ENCODE peak calls at places on chromosomes 13 and 19, in seven cellular contexts. S, L, H, P, M, Y and J are unnamed samples.

GRCh38 chr13:92103673-92104296 is 705.4 kb downstream of the GPC5 start:
- DNase-seq in S (no peak), L (peak; percentile 9), H (no peak), P (no peak), M (no peak), Y (no peak), J (no peak)

GRCh38 chr19:48361912-48362311 is 1.8 kb downstream of the TMEM143 start:
- DNase-seq in S (no peak), L (no peak), H (no peak), P (no peak), M (no peak), Y (no peak), J (no peak)

GRCh38 chr13:113138792-113139551 is 16.4 kb downstream of the F10 start:
- DNase-seq in S (no peak), L (no peak), H (no peak), P (no peak), M (no peak), Y (peak; percentile 27), J (no peak)

GRCh38 chr13:48069573-48069972 is 25.3 kb downstream of the MED4 start:
- DNase-seq in S (no peak), L (no peak), H (no peak), P (no peak), M (no peak), Y (no peak), J (no peak)

GRCh38 chr13:35164324-35164932 is 222.4 kb downstream of the NBEA start:
- DNase-seq in S (no peak), L (peak; percentile 27), H (peak; percentile 15), P (no peak), M (no peak), Y (no peak), J (no peak)

GRCh38 chr13:52848455-52849190 is at the start of gene PCDH8:
- DNase-seq in S (no peak), L (no peak), H (no peak), P (no peak), M (no peak), Y (no peak), J (no peak)

GRCh38 chr19:47447470-47448359 is 24.0 kb downstream of the SLC8A2 start:
- DNase-seq in S (no peak), L (peak; percentile 22), H (peak; percentile 85), P (no peak), M (no peak), Y (peak; percentile 30), J (no peak)

GRCh38 chr19:54009440-54009839 is 18.0 kb downstream of the CACNG6 start:
- DNase-seq in S (no peak), L (no peak), H (no peak), P (no peak), M (no peak), Y (no peak), J (no peak)

GRCh38 chr19:3720533-3720917 is 12.3 kb downstream of the TJP3 start:
- DNase-seq in S (no peak), L (no peak), H (no peak), P (no peak), M (no peak), Y (no peak), J (no peak)

GRCh38 chr19:12052571-12053169 is at the start of gene ZNF878:
- DNase-seq in S (peak; percentile 67), L (peak; percentile 85), H (no peak), P (peak; percentile 82), M (no peak), Y (peak; percentile 92), J (peak; percentile 96)

GRCh38 chr19:31430381-31430780 is 81.1 kb upstream of the TSHZ3 start:
- DNase-seq in S (no peak), L (no peak), H (no peak), P (no peak), M (no peak), Y (no peak), J (no peak)

GRCh38 chr19:42242071-42242511 is 311 bp downstream of the GSK3A start:
- DNase-seq in S (no peak), L (no peak), H (no peak), P (no peak), M (no peak), Y (no peak), J (no peak)

GRCh38 chr19:48717059-48717395 is 2.5 kb downstream of the MAMSTR start:
- DNase-seq in S (no peak), L (peak; percentile 52), H (no peak), P (no peak), M (no peak), Y (no peak), J (no peak)

GRCh38 chr13:40208517-40208916 is 457.9 kb downstream of the FOXO1 start:
- DNase-seq in S (no peak), L (no peak), H (no peak), P (peak; percentile 42), M (no peak), Y (no peak), J (no peak)

GRCh38 chr19:43545276-43545675 is 12.3 kb downstream of the ZNF575 start:
- DNase-seq in S (no peak), L (no peak), H (no peak), P (no peak), M (no peak), Y (no peak), J (no peak)

GRCh38 chr19:45705710-45706415 is 13.4 kb downstream of the QPCTL start:
- DNase-seq in S (no peak), L (no peak), H (no peak), P (no peak), M (no peak), Y (no peak), J (no peak)

GRCh38 chr19:45556835-45557234 is 27.8 kb downstream of the OPA3 start:
- DNase-seq in S (no peak), L (no peak), H (no peak), P (no peak), M (no peak), Y (no peak), J (no peak)

GRCh38 chr19:14871619-14872230 is 14.2 kb downstream of the OR7A17 start:
- DNase-seq in S (no peak), L (peak; percentile 11), H (peak; percentile 22), P (no peak), M (no peak), Y (no peak), J (no peak)

GRCh38 chr13:51225034-51225433 is 2.8 kb downstream of the FAM124A start:
- DNase-seq in S (no peak), L (no peak), H (no peak), P (no peak), M (no peak), Y (no peak), J (no peak)

GRCh38 chr13:40565282-40566148 is 100.9 kb downstream of the FOXO1 start:
- DNase-seq in S (no peak), L (no peak), H (no peak), P (no peak), M (no peak), Y (no peak), J (no peak)

GRCh38 chr13:90168953-90169352 is 1178.5 kb upstream of the MIR17HG start:
- DNase-seq in S (no peak), L (no peak), H (no peak), P (no peak), M (no peak), Y (no peak), J (no peak)

GRCh38 chr13:46582190-46582589 is 29.2 kb downstream of the LRCH1 start:
- DNase-seq in S (no peak), L (no peak), H (no peak), P (no peak), M (no peak), Y (no peak), J (no peak)

GRCh38 chr13:98868932-98869331 is 108.9 kb downstream of the DOCK9 start:
- DNase-seq in S (no peak), L (no peak), H (no peak), P (no peak), M (no peak), Y (no peak), J (no peak)

GRCh38 chr13:31625115-31625514 is 114.2 kb upstream of the RXFP2 start:
- DNase-seq in S (no peak), L (no peak), H (no peak), P (no peak), M (no peak), Y (no peak), J (no peak)

GRCh38 chr13:112756511-112756966 is 66.7 kb downstream of the ATP11A start:
- DNase-seq in S (no peak), L (no peak), H (no peak), P (no peak), M (no peak), Y (no peak), J (no peak)

GRCh38 chr19:49407482-49408015 is 15.7 kb downstream of the PTH2 start:
- DNase-seq in S (no peak), L (no peak), H (no peak), P (no peak), M (no peak), Y (no peak), J (no peak)

GRCh38 chr13:78680064-78680463 is 21.1 kb upstream of the OBI1 start:
- DNase-seq in S (no peak), L (no peak), H (no peak), P (no peak), M (no peak), Y (no peak), J (no peak)

GRCh38 chr19:17289489-17289888 is 7.8 kb downstream of the ANKLE1 start:
- DNase-seq in S (peak; percentile 88), L (peak; percentile 90), H (peak; percentile 89), P (peak; percentile 36), M (no peak), Y (peak; percentile 68), J (no peak)
- TF ChIP-seq POLR2A in S (no peak), L (no peak), H (no peak), P (no peak), M (no peak), Y (no peak), J (no peak)

GRCh38 chr19:33067121-33067520 is 2.4 kb upstream of the RHPN2 start:
- DNase-seq in S (no peak), L (no peak), H (no peak), P (no peak), M (no peak), Y (no peak), J (no peak)
- TF ChIP-seq POLR2A in S (no peak), L (no peak), H (no peak), P (no peak), M (no peak), Y (no peak), J (no peak)

DNA sequence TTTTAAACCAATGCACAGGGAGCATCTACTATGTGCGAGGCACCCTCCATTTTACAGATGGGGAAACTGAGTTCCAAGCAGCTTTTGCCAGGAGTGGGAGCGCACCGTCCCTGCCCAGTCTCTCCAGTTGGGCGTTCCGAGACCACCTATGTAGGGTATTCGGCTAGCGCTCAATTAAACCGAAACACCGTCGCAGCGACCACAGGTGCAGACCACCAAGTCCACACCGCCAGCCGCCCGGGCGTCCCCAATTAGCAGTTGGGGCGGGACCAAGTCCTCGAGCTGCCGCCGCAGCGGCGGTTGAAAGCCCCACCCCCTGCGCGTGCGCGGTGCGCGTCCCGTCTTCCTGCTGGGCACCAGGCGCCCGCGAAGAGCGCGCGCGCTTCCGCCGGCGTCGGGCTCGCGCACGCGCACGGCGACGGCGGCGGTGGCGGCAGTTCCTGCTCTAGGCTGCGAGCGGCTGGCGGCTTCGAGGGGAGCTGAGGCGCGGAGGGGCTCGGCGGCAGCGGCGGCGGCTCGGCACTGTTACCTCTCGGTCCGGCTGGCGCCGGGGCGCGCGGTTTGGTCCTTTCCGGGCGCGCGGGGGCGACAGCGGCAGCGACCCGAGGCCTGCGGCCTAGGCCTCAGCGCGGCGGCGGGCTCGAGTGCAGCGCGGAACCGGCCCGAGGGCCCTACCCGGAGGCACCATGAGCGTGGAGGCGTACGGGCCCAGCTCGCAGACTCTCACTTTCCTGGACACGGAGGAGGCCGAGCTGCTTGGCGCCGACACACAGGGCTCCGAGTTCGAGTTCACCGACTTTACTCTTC is at the start of gene UPF1:
- DNase-seq in S (peak; percentile 89), L (peak; percentile 88), H (peak; percentile 69), P (peak; percentile 86), M (no peak), Y (peak; percentile 90), J (peak; percentile 87)
- TF ChIP-seq POLR2A in S (peak; percentile 90), L (peak; percentile 83), H (peak; percentile 94), P (peak; percentile 83), M (peak; percentile 81), Y (peak; percentile 84), J (peak; percentile 74)

GRCh38 chr19:6279931-6280591 is at the start of gene MLLT1:
- DNase-seq in S (peak; percentile 100), L (peak; percentile 96), H (peak; percentile 89), P (peak; percentile 92), M (peak; percentile 94), Y (peak; percentile 97), J (peak; percentile 97)
- TF ChIP-seq POLR2A in S (no peak), L (no peak), H (no peak), P (no peak), M (peak; percentile 19), Y (peak; percentile 43), J (peak; percentile 43)